ENCODE peak calls at places on chromosome 4, in four cellular contexts. R is GM13977, N is nephron progenitor cell, L is heart left ventricle. K is an unnamed sample.

GRCh38 chr4:126627255-126627654 is 1005.5 kb upstream of the INTU start:
- DNase-seq in R (no peak), N (no peak), L (no peak), K (no peak)

GRCh38 chr4:167232805-167233522 is 1.3 kb downstream of the SPOCK3 start:
- DNase-seq in R (no peak), N (peak), L (no peak), K (no peak)

GRCh38 chr4:112552668-112553067 is 36.7 kb upstream of the NEUROG2 start:
- DNase-seq in R (no peak), N (no peak), L (no peak), K (no peak)

GRCh38 chr4:163201358-163201757 is 34.7 kb upstream of the NAF1 start:
- DNase-seq in R (no peak), N (no peak), L (no peak), K (no peak)

GRCh38 chr4:58561170-58561569 is 1451.0 kb upstream of the IGFBP7 start:
- DNase-seq in R (no peak), N (no peak), L (no peak), K (no peak)

GRCh38 chr4:139675156-139675555 is 9.5 kb downstream of the MGST2 start:
- DNase-seq in R (no peak), N (no peak), L (no peak), K (no peak)

GRCh38 chr4:159103406-159104131 is 690 bp downstream of the RAPGEF2 start:
- DNase-seq in R (peak), N (peak), L (peak), K (peak)

GRCh38 chr4:67934628-67935027 is 28.7 kb downstream of the TMPRSS11A start:
- DNase-seq in R (no peak), N (no peak), L (no peak), K (no peak)

GRCh38 chr4:10117424-10118354 is 1.1 kb upstream of the WDR1 start:
- DNase-seq in R (peak), N (no peak), L (no peak), K (no peak)

GRCh38 chr4:6341696-6342095 is 72.0 kb downstream of the WFS1 start:
- DNase-seq in R (no peak), N (no peak), L (no peak), K (no peak)

GRCh38 chr4:160537681-160538080 is 1434.8 kb downstream of the RAPGEF2 start:
- DNase-seq in R (no peak), N (no peak), L (no peak), K (no peak)

GRCh38 chr4:140091305-140091704 is 62.7 kb downstream of the MAML3 start:
- DNase-seq in R (no peak), N (no peak), L (no peak), K (no peak)

GRCh38 chr4:10095296-10095991 is 21.2 kb downstream of the WDR1 start:
- DNase-seq in R (no peak), N (no peak), L (no peak), K (no peak)

GRCh38 chr4:37540486-37540885 is 145.7 kb downstream of the RELL1 start:
- DNase-seq in R (no peak), N (no peak), L (no peak), K (no peak)

GRCh38 chr4:186144180-186144579 is 39.7 kb downstream of the FAM149A start:
- DNase-seq in R (peak), N (peak), L (no peak), K (peak)

GRCh38 chr4:8368998-8369397 is 71.5 kb downstream of the ACOX3 start:
- DNase-seq in R (no peak), N (no peak), L (no peak), K (no peak)

GRCh38 chr4:71773004-71773403 is 10.9 kb downstream of the GC start:
- DNase-seq in R (no peak), N (no peak), L (no peak), K (no peak)

GRCh38 chr4:151876411-151876988 is 115.7 kb upstream of the GATB start:
- DNase-seq in R (no peak), N (no peak), L (no peak), K (no peak)

GRCh38 chr4:44186096-44186849 is 262.3 kb downstream of the KCTD8 start:
- DNase-seq in R (no peak), N (no peak), L (no peak), K (no peak)

GRCh38 chr4:76447326-76447954 is 12.4 kb downstream of the SHROOM3 start:
- DNase-seq in R (no peak), N (no peak), L (no peak), K (no peak)

GRCh38 chr4:42488114-42488513 is 90.8 kb downstream of the SHISA3 start:
- DNase-seq in R (peak), N (no peak), L (no peak), K (no peak)

GRCh38 chr4:111977419-111977965 is 167.8 kb upstream of the FAM241A start:
- DNase-seq in R (no peak), N (no peak), L (no peak), K (no peak)

GRCh38 chr4:8738471-8738931 is 133.1 kb downstream of the HMX1 start:
- DNase-seq in R (no peak), N (no peak), L (no peak), K (no peak)

GRCh38 chr4:154877110-154877760 is 96.2 kb downstream of the RBM46 start:
- DNase-seq in R (no peak), N (no peak), L (no peak), K (no peak)

GRCh38 chr4:176927664-176928063 is 134.9 kb upstream of the VEGFC start:
- DNase-seq in R (no peak), N (no peak), L (no peak), K (no peak)

GRCh38 chr4:159296061-159296460 is 193.2 kb downstream of the RAPGEF2 start:
- DNase-seq in R (no peak), N (no peak), L (no peak), K (no peak)

GRCh38 chr4:149752729-149753128 is 62.9 kb downstream of the IQCM start:
- DNase-seq in R (no peak), N (no peak), L (no peak), K (no peak)

GRCh38 chr4:143248827-143249226 is 64.1 kb downstream of the USP38 start:
- DNase-seq in R (no peak), N (no peak), L (no peak), K (no peak)

GRCh38 chr4:143358923-143359694 is 22.4 kb downstream of the GAB1 start:
- DNase-seq in R (peak), N (no peak), L (no peak), K (no peak)

GRCh38 chr4:688695-689497 is at the start of gene SLC49A3:
- DNase-seq in R (no peak), N (no peak), L (peak), K (no peak)

GRCh38 chr4:53810643-53811042 is 219.4 kb upstream of the LNX1 start:
- DNase-seq in R (no peak), N (no peak), L (no peak), K (no peak)

GRCh38 chr4:175054980-175055379 is 136.8 kb downstream of the ADAM29 start:
- DNase-seq in R (no peak), N (no peak), L (no peak), K (no peak)
- TF ChIP-seq CTCF in R (peak), N (no peak), L (no peak), K (no peak)

DNA sequence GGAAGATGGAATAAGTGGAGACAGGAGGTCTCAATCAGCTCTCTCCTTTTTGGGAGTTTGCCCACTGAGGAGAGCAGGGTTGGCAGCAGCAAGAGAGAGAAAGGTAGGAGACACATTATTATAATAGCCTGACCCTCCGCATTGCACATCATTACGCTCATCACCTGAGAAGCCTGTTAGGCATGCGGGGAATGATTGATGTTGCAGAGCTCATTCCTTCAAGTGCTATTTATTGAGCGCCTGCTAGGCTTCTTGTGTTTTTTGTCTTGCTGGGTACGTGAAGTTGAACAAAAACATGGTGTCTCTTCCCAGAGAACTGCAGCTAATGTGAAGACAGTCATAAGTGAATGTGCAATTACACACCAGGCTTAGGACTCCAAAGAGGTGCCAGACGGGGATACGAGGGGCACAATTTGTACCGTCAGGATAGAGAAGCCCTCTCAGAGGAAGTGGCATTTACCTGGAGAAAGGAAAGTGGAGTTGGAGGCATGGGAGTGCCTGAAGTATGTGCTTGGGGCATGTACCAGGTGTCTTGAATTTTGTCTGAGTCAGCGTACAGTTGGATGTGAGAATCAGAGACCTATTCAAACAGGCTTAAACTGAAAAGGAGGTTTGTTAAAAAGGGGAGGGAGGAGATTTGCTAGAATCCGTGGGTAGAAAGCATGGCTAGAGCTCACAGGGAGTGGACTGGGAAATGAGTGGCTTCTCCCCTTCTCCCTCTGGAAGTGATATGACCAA is 90.2 kb upstream of the SOD3 start:
- DNase-seq in R (no peak), N (no peak), L (no peak), K (no peak)
- TF ChIP-seq CTCF in R (no peak), N (no peak), L (no peak), K (no peak)

GRCh38 chr4:147678796-147679549 is 5.0 kb downstream of the PRMT9 start:
- DNase-seq in R (no peak), N (no peak), L (no peak), K (no peak)
- TF ChIP-seq CTCF in R (peak), N (no peak), L (no peak), K (no peak)

GRCh38 chr4:17468638-17469221 is 43.2 kb downstream of the QDPR start:
- DNase-seq in R (no peak), N (peak), L (no peak), K (no peak)
- TF ChIP-seq CTCF in R (peak), N (peak), L (peak), K (peak)

GRCh38 chr4:144572660-144573059 is 73.3 kb upstream of the HHIP start:
- DNase-seq in R (no peak), N (no peak), L (no peak), K (no peak)

GRCh38 chr4:144578681-144579080 is 67.3 kb upstream of the HHIP start:
- DNase-seq in R (no peak), N (no peak), L (no peak), K (no peak)

GRCh38 chr4:144574509-144574908 is 71.4 kb upstream of the HHIP start:
- DNase-seq in R (no peak), N (no peak), L (no peak), K (no peak)

GRCh38 chr4:144574004-144574403 is 72.0 kb upstream of the HHIP start:
- DNase-seq in R (no peak), N (no peak), L (no peak), K (no peak)

GRCh38 chr4:144575181-144575580 is 70.8 kb upstream of the HHIP start:
- DNase-seq in R (no peak), N (peak), L (no peak), K (no peak)
- TF ChIP-seq CTCF in R (peak), N (peak), L (no peak), K (peak)

K was measured in neural crest cell.